ENCODE peak calls at places on chromosome 7, in ten cellular contexts. One of them, this sample, is unnamed.
A peak's percentile ranks its signal among the peaks of the same experiment; 100 is the strongest.

GRCh38 chr7:77679608-77680007 is 16.7 kb upstream of the RSBN1L start:
- DNase-seq in hepatocyte: peak; percentile 31
- DNase-seq in prostate gland: no peak
- DNase-seq in activated CD4-positive, alpha-beta T cell treated with anti-CD3 and anti-CD28 coated beads for 1 hour: no peak
- DNase-seq in ureter: no peak
- DNase-seq in stimulated activated CD8-positive, alpha-beta memory T cell treated with anti-CD3 and anti-CD28 coated beads, Interleukin-12 subunit alpha, Interleukin-12 subunit beta, amount 100 ng/mL, for 4 hours: no peak
- DNase-seq in Calu3: no peak
- DNase-seq in ELF-1: no peak
- DNase-seq in stimulated activated CD4-positive, alpha-beta T cell treated with anti-CD3 and anti-CD28 coated beads, Interleukin-4, amount 100 ng/mL, for 24 hours: no peak
- DNase-seq in activated CD8-positive, alpha-beta memory T cell treated with anti-CD3 and anti-CD28 coated beads for 48 hours: no peak
- DNase-seq in this sample: peak; percentile 86

GRCh38 chr7:151748733-151749132 is 128.2 kb downstream of the PRKAG2 start:
- DNase-seq in activated CD8-positive, alpha-beta memory T cell treated with anti-CD3 and anti-CD28 coated beads for 48 hours: no peak
- DNase-seq in stimulated activated CD4-positive, alpha-beta T cell treated with anti-CD3 and anti-CD28 coated beads, Interleukin-4, amount 100 ng/mL, for 24 hours: no peak
- DNase-seq in Calu3: no peak
- DNase-seq in hepatocyte: no peak
- DNase-seq in activated CD4-positive, alpha-beta T cell treated with anti-CD3 and anti-CD28 coated beads for 1 hour: no peak
- DNase-seq in ureter: no peak
- DNase-seq in ELF-1: no peak
- DNase-seq in prostate gland: no peak
- DNase-seq in stimulated activated CD8-positive, alpha-beta memory T cell treated with anti-CD3 and anti-CD28 coated beads, Interleukin-12 subunit alpha, Interleukin-12 subunit beta, amount 100 ng/mL, for 4 hours: no peak
- DNase-seq in this sample: no peak

GRCh38 chr7:128161466-128162125 is 79.5 kb upstream of the LEP start:
- DNase-seq in stimulated activated CD8-positive, alpha-beta memory T cell treated with anti-CD3 and anti-CD28 coated beads, Interleukin-12 subunit alpha, Interleukin-12 subunit beta, amount 100 ng/mL, for 4 hours: no peak
- DNase-seq in activated CD8-positive, alpha-beta memory T cell treated with anti-CD3 and anti-CD28 coated beads for 48 hours: no peak
- DNase-seq in hepatocyte: no peak
- DNase-seq in prostate gland: no peak
- DNase-seq in Calu3: no peak
- DNase-seq in stimulated activated CD4-positive, alpha-beta T cell treated with anti-CD3 and anti-CD28 coated beads, Interleukin-4, amount 100 ng/mL, for 24 hours: no peak
- DNase-seq in ELF-1: no peak
- DNase-seq in ureter: peak; percentile 9
- DNase-seq in activated CD4-positive, alpha-beta T cell treated with anti-CD3 and anti-CD28 coated beads for 1 hour: no peak
- DNase-seq in this sample: no peak

GRCh38 chr7:16004661-16005060 is 318.2 kb upstream of the MEOX2 start:
- DNase-seq in Calu3: no peak
- DNase-seq in activated CD4-positive, alpha-beta T cell treated with anti-CD3 and anti-CD28 coated beads for 1 hour: no peak
- DNase-seq in hepatocyte: no peak
- DNase-seq in activated CD8-positive, alpha-beta memory T cell treated with anti-CD3 and anti-CD28 coated beads for 48 hours: no peak
- DNase-seq in stimulated activated CD4-positive, alpha-beta T cell treated with anti-CD3 and anti-CD28 coated beads, Interleukin-4, amount 100 ng/mL, for 24 hours: no peak
- DNase-seq in ELF-1: no peak
- DNase-seq in stimulated activated CD8-positive, alpha-beta memory T cell treated with anti-CD3 and anti-CD28 coated beads, Interleukin-12 subunit alpha, Interleukin-12 subunit beta, amount 100 ng/mL, for 4 hours: no peak
- DNase-seq in prostate gland: no peak
- DNase-seq in ureter: no peak
- DNase-seq in this sample: no peak

GRCh38 chr7:97858221-97858620 is 14.0 kb downstream of the ASNS start:
- DNase-seq in stimulated activated CD8-positive, alpha-beta memory T cell treated with anti-CD3 and anti-CD28 coated beads, Interleukin-12 subunit alpha, Interleukin-12 subunit beta, amount 100 ng/mL, for 4 hours: no peak
- DNase-seq in ELF-1: no peak
- DNase-seq in stimulated activated CD4-positive, alpha-beta T cell treated with anti-CD3 and anti-CD28 coated beads, Interleukin-4, amount 100 ng/mL, for 24 hours: no peak
- DNase-seq in activated CD8-positive, alpha-beta memory T cell treated with anti-CD3 and anti-CD28 coated beads for 48 hours: no peak
- DNase-seq in ureter: no peak
- DNase-seq in Calu3: no peak
- DNase-seq in hepatocyte: no peak
- DNase-seq in activated CD4-positive, alpha-beta T cell treated with anti-CD3 and anti-CD28 coated beads for 1 hour: no peak
- DNase-seq in prostate gland: no peak
- DNase-seq in this sample: no peak

GRCh38 chr7:3197567-3198212 is 103.4 kb upstream of the SDK1 start:
- DNase-seq in hepatocyte: no peak
- DNase-seq in Calu3: peak; percentile 62
- DNase-seq in stimulated activated CD4-positive, alpha-beta T cell treated with anti-CD3 and anti-CD28 coated beads, Interleukin-4, amount 100 ng/mL, for 24 hours: no peak
- DNase-seq in prostate gland: no peak
- DNase-seq in ELF-1: no peak
- DNase-seq in stimulated activated CD8-positive, alpha-beta memory T cell treated with anti-CD3 and anti-CD28 coated beads, Interleukin-12 subunit alpha, Interleukin-12 subunit beta, amount 100 ng/mL, for 4 hours: no peak
- DNase-seq in activated CD8-positive, alpha-beta memory T cell treated with anti-CD3 and anti-CD28 coated beads for 48 hours: no peak
- DNase-seq in activated CD4-positive, alpha-beta T cell treated with anti-CD3 and anti-CD28 coated beads for 1 hour: no peak
- DNase-seq in ureter: no peak
- DNase-seq in this sample: no peak

GRCh38 chr7:2281556-2281955 is 32.7 kb downstream of the SNX8 start:
- DNase-seq in activated CD4-positive, alpha-beta T cell treated with anti-CD3 and anti-CD28 coated beads for 1 hour: no peak
- DNase-seq in prostate gland: no peak
- DNase-seq in ureter: no peak
- DNase-seq in Calu3: no peak
- DNase-seq in stimulated activated CD4-positive, alpha-beta T cell treated with anti-CD3 and anti-CD28 coated beads, Interleukin-4, amount 100 ng/mL, for 24 hours: no peak
- DNase-seq in ELF-1: no peak
- DNase-seq in hepatocyte: no peak
- DNase-seq in activated CD8-positive, alpha-beta memory T cell treated with anti-CD3 and anti-CD28 coated beads for 48 hours: no peak
- DNase-seq in stimulated activated CD8-positive, alpha-beta memory T cell treated with anti-CD3 and anti-CD28 coated beads, Interleukin-12 subunit alpha, Interleukin-12 subunit beta, amount 100 ng/mL, for 4 hours: no peak
- DNase-seq in this sample: no peak

GRCh38 chr7:135335628-135336139 is 102.0 kb downstream of the STRA8 start:
- DNase-seq in stimulated activated CD4-positive, alpha-beta T cell treated with anti-CD3 and anti-CD28 coated beads, Interleukin-4, amount 100 ng/mL, for 24 hours: peak; percentile 23
- DNase-seq in ELF-1: peak; percentile 99
- DNase-seq in prostate gland: peak; percentile 29
- DNase-seq in activated CD4-positive, alpha-beta T cell treated with anti-CD3 and anti-CD28 coated beads for 1 hour: no peak
- DNase-seq in activated CD8-positive, alpha-beta memory T cell treated with anti-CD3 and anti-CD28 coated beads for 48 hours: no peak
- DNase-seq in Calu3: peak; percentile 95
- DNase-seq in ureter: peak; percentile 70
- DNase-seq in hepatocyte: peak; percentile 91
- DNase-seq in stimulated activated CD8-positive, alpha-beta memory T cell treated with anti-CD3 and anti-CD28 coated beads, Interleukin-12 subunit alpha, Interleukin-12 subunit beta, amount 100 ng/mL, for 4 hours: no peak
- DNase-seq in this sample: peak; percentile 86

GRCh38 chr7:83677180-83677866 is 28.4 kb upstream of the SEMA3E start:
- DNase-seq in stimulated activated CD8-positive, alpha-beta memory T cell treated with anti-CD3 and anti-CD28 coated beads, Interleukin-12 subunit alpha, Interleukin-12 subunit beta, amount 100 ng/mL, for 4 hours: no peak
- DNase-seq in prostate gland: no peak
- DNase-seq in activated CD4-positive, alpha-beta T cell treated with anti-CD3 and anti-CD28 coated beads for 1 hour: no peak
- DNase-seq in hepatocyte: peak; percentile 74
- DNase-seq in Calu3: peak; percentile 58
- DNase-seq in activated CD8-positive, alpha-beta memory T cell treated with anti-CD3 and anti-CD28 coated beads for 48 hours: no peak
- DNase-seq in ureter: no peak
- DNase-seq in stimulated activated CD4-positive, alpha-beta T cell treated with anti-CD3 and anti-CD28 coated beads, Interleukin-4, amount 100 ng/mL, for 24 hours: no peak
- DNase-seq in ELF-1: peak; percentile 48
- DNase-seq in this sample: peak; percentile 71